ENCODE peak calls at places on chromosomes 13 and 19, in four cellular contexts. One of them, this sample, is unnamed.

GRCh38 chr19:6241680-6242079 is 38.1 kb downstream of the MLLT1 start:
- DNase-seq in NCI-H1092: no peak
- DNase-seq in renal cortical epithelial cell: no peak
- DNase-seq in esophagus squamous epithelium: no peak
- DNase-seq in this sample: no peak

GRCh38 chr13:46476174-46476573 is 76.8 kb upstream of the LRCH1 start:
- DNase-seq in NCI-H1092: no peak
- DNase-seq in renal cortical epithelial cell: no peak
- DNase-seq in esophagus squamous epithelium: no peak
- DNase-seq in this sample: no peak

GRCh38 chr19:43148233-43148632 is 38.1 kb downstream of the PSG5 start:
- DNase-seq in NCI-H1092: no peak
- DNase-seq in renal cortical epithelial cell: peak
- DNase-seq in esophagus squamous epithelium: no peak
- DNase-seq in this sample: no peak

GRCh38 chr13:103009061-103009840 is 57.0 kb downstream of the SLC10A2 start:
- DNase-seq in NCI-H1092: no peak
- DNase-seq in renal cortical epithelial cell: no peak
- DNase-seq in esophagus squamous epithelium: no peak
- DNase-seq in this sample: no peak

GRCh38 chr19:6663236-6664187 is 6.4 kb downstream of the TNFSF14 start:
- DNase-seq in NCI-H1092: no peak
- DNase-seq in renal cortical epithelial cell: no peak
- DNase-seq in esophagus squamous epithelium: no peak
- DNase-seq in this sample: no peak

GRCh38 chr13:80242728-80243427 is 98.0 kb downstream of the SPRY2 start:
- DNase-seq in NCI-H1092: no peak
- DNase-seq in renal cortical epithelial cell: no peak
- DNase-seq in esophagus squamous epithelium: no peak
- DNase-seq in this sample: no peak

GRCh38 chr19:12948597-12949362 is 3.1 kb downstream of the RAD23A start:
- DNase-seq in NCI-H1092: no peak
- DNase-seq in renal cortical epithelial cell: no peak
- DNase-seq in esophagus squamous epithelium: no peak
- DNase-seq in this sample: no peak

GRCh38 chr13:30660796-30661195 is 43.1 kb downstream of the USPL1 start:
- DNase-seq in NCI-H1092: no peak
- DNase-seq in renal cortical epithelial cell: no peak
- DNase-seq in esophagus squamous epithelium: no peak
- DNase-seq in this sample: no peak

GRCh38 chr19:17170538-17171297 is 44.4 kb upstream of the USE1 start:
- DNase-seq in NCI-H1092: no peak
- DNase-seq in renal cortical epithelial cell: no peak
- DNase-seq in esophagus squamous epithelium: no peak
- DNase-seq in this sample: no peak

This sample was measured in cerebellar nuclear complex.